ENCODE peak calls at places on chromosomes 16 and 17, in eight cellular contexts. W is stomach, R is cardiac fibroblast, U is choroid plexus epithelial cell, B is endodermal cell, K is foreskin fibroblast, T is A549, H is left ventricle myocardium inferior. Z is an unnamed sample.

GRCh38 chr16:51445250-51445649 is 294.2 kb upstream of the SALL1 start:
- DNase-seq in B (no peak), W (no peak), R (no peak), U (peak), T (no peak), K (no peak), H (no peak), Z (no peak)

GRCh38 chr16:55706739-55707487 is 51.1 kb downstream of the SLC6A2 start:
- DNase-seq in T (no peak), U (no peak), R (no peak), B (peak), K (no peak), W (no peak), H (no peak), Z (no peak)

GRCh38 chr16:1932050-1933028 is 10.7 kb downstream of the MSRB1 start:
- DNase-seq in T (peak), W (peak), H (no peak), R (no peak), U (peak), B (peak), K (peak), Z (no peak)

GRCh38 chr16:23642246-23642774 is 1.0 kb downstream of the DCTN5 start:
- DNase-seq in H (no peak), T (no peak), K (no peak), R (no peak), W (no peak), U (no peak), B (no peak), Z (peak)

GRCh38 chr17:79093270-79093669 is 18.6 kb downstream of the ENGASE start:
- DNase-seq in H (no peak), W (no peak), K (peak), T (no peak), R (no peak), U (no peak), B (no peak), Z (no peak)

GRCh38 chr16:49884033-49884707 is 28.3 kb upstream of the ZNF423 start:
- DNase-seq in R (peak), B (no peak), H (no peak), T (no peak), U (peak), K (no peak), W (no peak), Z (peak)

GRCh38 chr17:60947100-60947499 is 269.4 kb downstream of the BCAS3 start:
- DNase-seq in K (peak), W (no peak), H (no peak), T (no peak), B (no peak), R (no peak), U (peak), Z (no peak)

GRCh38 chr16:4718466-4718865 is 15.6 kb downstream of the ANKS3 start:
- DNase-seq in K (no peak), T (no peak), U (no peak), H (no peak), W (no peak), B (no peak), R (no peak), Z (no peak)

GRCh38 chr17:42281571-42282096 is 5.4 kb upstream of the STAT5B start:
- DNase-seq in T (no peak), U (no peak), R (no peak), B (peak), H (no peak), W (peak), K (no peak), Z (no peak)

GRCh38 chr17:66755101-66755943 is 79.6 kb upstream of the CACNG5 start:
- DNase-seq in T (no peak), W (no peak), U (no peak), R (no peak), B (no peak), H (no peak), K (no peak), Z (no peak)

GRCh38 chr17:50672831-50673551 is 34.7 kb downstream of the ANKRD40 start:
- DNase-seq in K (no peak), W (no peak), U (no peak), T (no peak), R (no peak), H (peak), B (no peak), Z (no peak)

GRCh38 chr16:66653581-66654350 is 42.8 kb downstream of the CMTM4 start:
- DNase-seq in K (peak), W (no peak), H (no peak), R (no peak), U (peak), B (no peak), T (no peak), Z (no peak)

GRCh38 chr17:39365252-39365651 is 36.2 kb downstream of the FBXL20 start:
- DNase-seq in W (no peak), H (no peak), K (peak), R (peak), B (no peak), U (peak), T (no peak), Z (peak)

GRCh38 chr17:66885417-66885816 is 50.5 kb downstream of the CACNG5 start:
- DNase-seq in B (no peak), H (no peak), R (no peak), K (peak), U (no peak), W (no peak), T (no peak), Z (no peak)

GRCh38 chr16:8641671-8642070 is 20.2 kb downstream of the METTL22 start:
- DNase-seq in H (no peak), B (no peak), W (no peak), K (no peak), T (no peak), U (no peak), R (no peak), Z (no peak)

GRCh38 chr16:70737377-70738082 is 51.7 kb upstream of the MTSS2 start:
- DNase-seq in R (peak), W (peak), T (no peak), H (peak), B (no peak), K (peak), U (peak), Z (peak)

GRCh38 chr17:80308672-80309517 is 48.2 kb downstream of the RNF213 start:
- DNase-seq in W (no peak), B (peak), U (no peak), H (no peak), T (no peak), R (no peak), K (no peak), Z (no peak)

GRCh38 chr17:70936724-70937123 is 767.4 kb downstream of the KCNJ2 start:
- DNase-seq in H (no peak), U (no peak), W (no peak), T (no peak), B (no peak), K (no peak), R (no peak), Z (no peak)

GRCh38 chr17:45825792-45826191 is 18.9 kb upstream of the SPPL2C start:
- DNase-seq in K (no peak), W (no peak), T (no peak), H (no peak), B (no peak), R (no peak), U (no peak), Z (peak)

GRCh38 chr17:49922095-49922494 is 46.9 kb upstream of the DLX4 start:
- DNase-seq in B (no peak), U (peak), H (no peak), K (no peak), W (no peak), T (no peak), R (no peak), Z (no peak)

GRCh38 chr17:1906622-1907021 is 76.8 kb downstream of the RPA1 start:
- DNase-seq in W (no peak), U (peak), H (no peak), R (peak), K (peak), T (no peak), B (peak), Z (peak)

GRCh38 chr17:3710951-3711383 is 12.7 kb upstream of the HASPIN start:
- DNase-seq in U (peak), T (no peak), W (no peak), H (no peak), B (no peak), R (peak), K (peak), Z (peak)

GRCh38 chr17:20122236-20122879 is 113.2 kb downstream of the SPECC1 start:
- DNase-seq in T (no peak), B (no peak), U (no peak), H (no peak), W (no peak), K (no peak), R (no peak), Z (no peak)

GRCh38 chr16:75264999-75265910 is 13.8 kb upstream of the BCAR1 start:
- DNase-seq in R (no peak), B (peak), U (peak), T (no peak), W (peak), K (peak), H (no peak), Z (peak)

GRCh38 chr17:62626719-62627218 is 701 bp upstream of the MRC2 start:
- DNase-seq in B (no peak), H (peak), K (peak), R (peak), T (peak), W (no peak), U (peak), Z (peak)

GRCh38 chr16:66751135-66751991 is at the start of gene DYNC1LI2:
- DNase-seq in U (peak), B (peak), H (peak), T (peak), R (peak), K (peak), W (peak), Z (peak)

GRCh38 chr17:9363440-9364350 is 211.9 kb downstream of the STX8 start:
- DNase-seq in W (no peak), K (peak), H (no peak), B (peak), T (no peak), U (peak), R (peak), Z (no peak)

GRCh38 chr17:9817086-9817485 is 4.8 kb downstream of the GSG1L2 start:
- DNase-seq in U (peak), R (peak), B (peak), W (peak), T (no peak), K (no peak), H (no peak), Z (no peak)

GRCh38 chr16:57946181-57946801 is 24.6 kb downstream of the CNGB1 start:
- DNase-seq in T (no peak), K (no peak), W (no peak), H (no peak), B (no peak), R (no peak), U (no peak), Z (peak)

GRCh38 chr16:25066747-25067631 is 44.6 kb upstream of the LCMT1 start:
- DNase-seq in R (peak), W (peak), H (peak), B (peak), U (peak), T (peak), K (peak), Z (peak)

GRCh38 chr17:68954146-68954971 is 833 bp downstream of the ABCA8 start:
- DNase-seq in W (no peak), K (peak), B (no peak), U (peak), T (no peak), H (no peak), R (peak), Z (no peak)

GRCh38 chr17:7774037-7774659 is 56.6 kb downstream of the DNAH2 start:
- DNase-seq in U (peak), T (no peak), W (peak), H (no peak), B (no peak), K (peak), R (peak), Z (no peak)

GRCh38 chr17:56737741-56738161 is 96.0 kb downstream of the C17orf67 start:
- DNase-seq in B (peak), R (peak), K (peak), T (no peak), H (no peak), W (peak), U (peak), Z (peak)

GRCh38 chr17:2054740-2055493 is at the start of gene HIC1:
- DNase-seq in U (peak), H (peak), T (peak), W (peak), K (peak), B (peak), R (peak), Z (peak)

GRCh38 chr17:5669191-5669590 is 84.9 kb upstream of the NLRP1 start:
- DNase-seq in H (no peak), U (no peak), K (no peak), R (no peak), W (no peak), B (no peak), T (no peak), Z (no peak)

GRCh38 chr16:81273223-81273940 is 34.9 kb downstream of the BCO1 start:
- DNase-seq in R (peak), U (no peak), W (no peak), H (no peak), T (no peak), K (no peak), B (no peak), Z (no peak)

GRCh38 chr17:77101521-77102410 is 39.0 kb upstream of the SEC14L1 start:
- DNase-seq in W (no peak), R (no peak), H (no peak), U (no peak), B (no peak), T (no peak), K (no peak), Z (no peak)

GRCh38 chr16:67521095-67521804 is 7.4 kb upstream of the RIPOR1 start:
- DNase-seq in K (peak), U (peak), W (peak), H (peak), T (peak), B (peak), R (peak), Z (peak)

GRCh38 chr16:9033125-9033830 is 58.2 kb upstream of the HAPSTR1 start:
- DNase-seq in R (peak), U (peak), T (peak), K (peak), H (no peak), B (peak), W (peak), Z (peak)

GRCh38 chr17:48110722-48111121 is 3.2 kb downstream of the SNX11 start:
- DNase-seq in B (no peak), T (no peak), U (no peak), R (no peak), K (no peak), H (no peak), W (no peak), Z (no peak)

GRCh38 chr17:48106802-48107136 is 797 bp upstream of the SNX11 start:
- DNase-seq in U (no peak), H (no peak), K (no peak), B (no peak), R (no peak), W (no peak), T (no peak), Z (no peak)

GRCh38 chr17:48104440-48104839 is 3.1 kb upstream of the SNX11 start:
- DNase-seq in H (no peak), B (no peak), W (no peak), T (no peak), K (no peak), R (no peak), U (no peak), Z (no peak)

GRCh38 chr17:48103379-48103715 is 2.1 kb upstream of the CBX1 start:
- DNase-seq in B (no peak), T (no peak), H (no peak), W (no peak), U (no peak), K (no peak), R (no peak), Z (no peak)

DNA sequence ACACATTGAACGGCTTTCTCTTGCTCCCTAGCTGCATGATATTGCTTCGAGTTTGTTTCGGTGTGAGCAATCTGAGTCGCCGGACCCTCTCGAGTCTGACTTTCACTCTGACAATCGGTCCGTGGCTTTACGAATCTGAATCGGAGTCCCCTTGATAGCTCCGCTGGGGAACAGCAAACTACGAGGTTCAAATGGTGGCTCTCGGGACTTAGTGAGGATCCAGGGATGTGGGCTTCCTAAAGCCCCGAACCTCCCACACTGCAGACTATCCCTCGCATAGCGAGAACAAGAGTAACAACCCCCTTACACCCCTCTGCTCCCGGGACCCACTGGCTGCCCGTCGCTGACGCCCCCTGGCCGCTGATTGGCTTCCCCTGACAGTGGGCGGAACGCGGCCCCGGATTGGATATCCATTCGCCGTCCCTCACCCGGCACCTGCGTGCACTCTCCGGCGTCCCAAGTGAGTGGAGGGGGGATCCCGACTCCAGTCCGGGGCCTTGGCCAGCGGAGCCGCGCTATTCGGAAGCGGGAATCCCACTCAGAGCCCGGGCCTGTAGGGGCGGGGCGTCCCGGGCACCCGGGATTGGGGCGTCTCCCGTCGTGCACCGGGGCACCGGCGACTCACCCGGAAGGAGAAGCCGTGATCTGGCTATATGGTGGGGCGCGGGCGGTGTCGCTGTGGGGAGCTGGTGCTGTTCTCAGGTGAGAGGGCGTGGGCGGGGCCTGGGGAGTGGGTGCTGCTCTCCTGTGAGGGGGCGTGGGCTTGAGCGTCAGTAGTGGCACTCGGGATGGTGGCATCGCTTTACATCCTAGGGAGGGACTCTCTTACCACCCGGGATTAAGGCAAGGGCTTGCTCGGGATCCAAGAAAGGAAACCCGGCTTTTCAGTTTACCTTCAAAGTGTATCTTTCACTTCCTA is at the start of gene SNX11:
- DNase-seq in W (peak), B (peak), H (peak), K (peak), R (peak), U (peak), T (peak), Z (peak)
- TF ChIP-seq CTCF in W (no peak), B (no peak), H (peak), K (no peak), R (peak), U (no peak), T (no peak), Z (no peak)

DNA sequence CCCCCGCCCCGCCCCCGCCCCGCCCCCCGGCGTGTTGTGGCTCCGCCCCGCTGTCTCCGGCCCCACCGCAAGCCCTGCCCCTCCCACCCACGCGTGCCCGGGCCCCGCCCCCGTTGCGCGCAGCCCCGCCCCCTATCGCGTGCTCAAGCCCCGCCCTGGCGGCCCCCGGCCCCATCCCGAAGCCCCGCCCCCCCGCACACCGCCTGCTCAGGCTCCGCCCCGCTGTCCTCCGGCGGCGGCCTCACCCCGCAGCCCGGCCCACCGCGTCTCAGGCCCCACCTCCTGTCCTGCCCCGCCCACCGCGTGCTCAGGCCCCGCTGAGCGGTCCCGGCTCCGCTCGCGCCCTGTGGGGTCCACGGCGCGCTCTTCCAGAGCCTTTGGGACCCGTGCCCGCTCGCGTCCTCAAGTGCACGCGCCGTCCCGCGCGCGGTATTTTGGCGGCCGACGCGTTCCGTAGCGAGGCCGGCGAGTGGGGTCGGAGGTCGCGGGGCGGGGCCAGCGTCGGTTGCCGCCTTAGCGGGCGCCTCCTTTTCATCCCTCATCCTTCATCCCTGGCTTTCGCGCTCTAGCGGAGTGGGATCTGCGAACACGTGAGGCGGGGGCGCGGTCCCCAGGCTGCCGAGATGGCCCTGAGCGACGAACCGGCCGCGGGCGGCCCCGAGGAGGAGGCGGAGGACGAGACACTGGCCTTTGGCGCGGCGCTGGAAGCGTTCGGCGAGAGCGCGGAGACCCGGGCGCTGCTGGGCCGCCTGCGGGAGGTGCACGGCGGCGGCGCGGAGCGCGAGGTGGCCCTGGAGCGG is at the start of gene TBCD:
- DNase-seq in U (peak), R (peak), T (peak), K (peak), B (peak), W (peak), H (peak), Z (peak)
- TF ChIP-seq CTCF in U (no peak), R (no peak), T (no peak), K (no peak), B (no peak), W (no peak), H (no peak), Z (no peak)

GRCh38 chr17:14690704-14691103 is 389.8 kb downstream of the HS3ST3B1 start:
- DNase-seq in H (no peak), K (no peak), W (no peak), R (no peak), U (no peak), B (no peak), T (no peak), Z (no peak)

GRCh38 chr17:14693382-14693781 is 392.5 kb downstream of the HS3ST3B1 start:
- DNase-seq in U (no peak), R (no peak), K (no peak), W (no peak), B (no peak), T (no peak), H (no peak), Z (no peak)

DNA sequence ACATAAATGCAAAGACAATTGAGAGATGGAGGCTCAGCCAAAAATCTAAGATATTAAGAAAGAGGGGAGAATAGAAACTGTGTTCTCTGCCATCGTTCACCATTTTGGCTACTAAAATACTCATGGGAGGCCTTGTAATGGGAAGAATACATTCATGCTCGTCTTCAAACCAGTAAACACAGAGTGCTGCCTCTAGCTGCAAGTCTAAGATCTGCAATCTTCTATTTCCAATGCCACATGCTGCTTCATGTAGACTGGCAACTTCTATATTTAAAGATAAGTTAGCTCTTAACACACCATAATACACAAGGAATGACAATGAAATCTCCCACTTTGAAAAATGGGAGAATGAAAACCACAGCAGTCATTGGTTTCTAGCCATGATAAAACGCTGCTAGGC is 387.3 kb downstream of the HS3ST3B1 start:
- DNase-seq in B (no peak), W (no peak), K (no peak), U (peak), T (no peak), R (no peak), H (no peak), Z (no peak)
- TF ChIP-seq CTCF in B (peak), W (no peak), K (no peak), U (peak), T (no peak), R (peak), H (no peak), Z (peak)

DNA sequence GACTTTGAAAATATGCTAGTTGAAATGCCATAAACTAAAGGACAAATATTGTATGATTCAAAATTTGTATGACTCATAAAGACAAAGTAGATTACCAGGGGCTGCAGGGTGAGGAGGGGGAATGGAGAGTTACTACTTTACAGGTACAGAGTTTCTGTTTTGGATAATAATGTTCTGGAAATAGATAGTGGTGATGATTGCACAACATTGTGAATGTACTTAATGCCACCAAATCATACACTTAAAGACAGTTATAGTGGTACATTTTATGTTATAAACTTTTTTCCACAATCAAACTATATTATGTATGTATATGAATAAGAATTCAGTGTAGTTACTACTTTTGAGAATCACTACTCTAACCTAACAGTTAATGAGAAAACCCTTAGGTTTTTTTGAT is 368.1 kb downstream of the ZFHX3 start:
- DNase-seq in R (no peak), H (no peak), U (no peak), K (no peak), T (no peak), B (no peak), W (no peak), Z (no peak)
- TF ChIP-seq CTCF in R (no peak), H (no peak), U (no peak), K (no peak), T (no peak), B (no peak), W (no peak), Z (no peak)